ENCODE peak calls at places on chromosomes 2 and 18, in seven cellular contexts. W, S, M, Y, Z, H and L are unnamed samples.
A peak's percentile ranks its signal among the peaks of the same experiment; 100 is the strongest.

GRCh38 chr2:26018184-26018716 is 15.6 kb upstream of the RAB10 start:
- DNase-seq in W (no peak), S (peak; percentile 36), M (peak; percentile 24), Y (peak; percentile 11), Z (peak; percentile 57), H (peak; percentile 96), L (peak; percentile 52)

GRCh38 chr2:154952346-154953010 is 254.0 kb downstream of the KCNJ3 start:
- DNase-seq in W (no peak), S (no peak), M (peak; percentile 21), Y (no peak), Z (no peak), H (no peak), L (no peak)

GRCh38 chr2:21422050-21422449 is 298.3 kb downstream of the TDRD15 start:
- DNase-seq in W (no peak), S (no peak), M (peak; percentile 67), Y (no peak), Z (peak; percentile 37), H (no peak), L (no peak)

GRCh38 chr2:8282858-8283252 is 399.0 kb upstream of the ID2 start:
- DNase-seq in W (no peak), S (no peak), M (no peak), Y (no peak), Z (no peak), H (no peak), L (no peak)

GRCh38 chr18:24530630-24531111 is 70.2 kb downstream of the HRH4 start:
- DNase-seq in W (no peak), S (no peak), M (no peak), Y (no peak), Z (peak; percentile 23), H (peak; percentile 78), L (no peak)

GRCh38 chr2:235381261-235381912 is 112.5 kb upstream of the AGAP1 start:
- DNase-seq in W (no peak), S (no peak), M (no peak), Y (no peak), Z (no peak), H (peak; percentile 72), L (no peak)

GRCh38 chr2:85718885-85719487 is 24.8 kb downstream of the GNLY start:
- DNase-seq in W (no peak), S (no peak), M (no peak), Y (no peak), Z (no peak), H (no peak), L (no peak)

GRCh38 chr2:127683766-127684165 is 8.4 kb upstream of the LIMS2 start:
- DNase-seq in W (no peak), S (no peak), M (no peak), Y (no peak), Z (no peak), H (no peak), L (no peak)

GRCh38 chr2:120275617-120276400 is 23.2 kb downstream of the RALB start:
- DNase-seq in W (no peak), S (no peak), M (no peak), Y (no peak), Z (no peak), H (no peak), L (no peak)

GRCh38 chr2:207763308-207763707 is 6.4 kb downstream of the FZD5 start:
- DNase-seq in W (no peak), S (no peak), M (no peak), Y (no peak), Z (no peak), H (no peak), L (no peak)

GRCh38 chr18:36757081-36757480 is 71.7 kb downstream of the TPGS2 start:
- DNase-seq in W (no peak), S (peak; percentile 53), M (peak; percentile 58), Y (no peak), Z (no peak), H (peak; percentile 87), L (peak; percentile 49)

GRCh38 chr18:8380926-8381325 is 228.3 kb upstream of the RAB12 start:
- DNase-seq in W (no peak), S (no peak), M (no peak), Y (no peak), Z (no peak), H (peak; percentile 14), L (no peak)

GRCh38 chr18:59902180-59902992 is 2.6 kb downstream of the PMAIP1 start:
- DNase-seq in W (no peak), S (no peak), M (no peak), Y (no peak), Z (peak; percentile 63), H (peak; percentile 80), L (no peak)

GRCh38 chr2:52956766-52957165 is 810.8 kb upstream of the CHAC2 start:
- DNase-seq in W (no peak), S (peak; percentile 17), M (no peak), Y (no peak), Z (no peak), H (no peak), L (no peak)

GRCh38 chr18:3649559-3650426 is 199.8 kb downstream of the TGIF1 start:
- DNase-seq in W (no peak), S (no peak), M (peak; percentile 73), Y (no peak), Z (no peak), H (peak; percentile 73), L (peak; percentile 18)

GRCh38 chr2:226607379-226607778 is 192.2 kb downstream of the IRS1 start:
- DNase-seq in W (no peak), S (no peak), M (no peak), Y (no peak), Z (no peak), H (peak; percentile 88), L (no peak)

GRCh38 chr18:13461488-13461887 is 242.9 kb downstream of the LDLRAD4 start:
- DNase-seq in W (no peak), S (no peak), M (no peak), Y (no peak), Z (no peak), H (no peak), L (no peak)

GRCh38 chr2:73260338-73260984 is 23.8 kb downstream of the FBXO41 start:
- DNase-seq in W (no peak), S (peak; percentile 77), M (peak; percentile 75), Y (no peak), Z (peak; percentile 25), H (peak; percentile 63), L (no peak)

GRCh38 chr2:58204195-58204959 is 36.7 kb downstream of the FANCL start:
- DNase-seq in W (no peak), S (no peak), M (no peak), Y (no peak), Z (no peak), H (no peak), L (no peak)

GRCh38 chr2:218255441-218255840 is 5.4 kb upstream of the GPBAR1 start:
- DNase-seq in W (no peak), S (no peak), M (no peak), Y (no peak), Z (no peak), H (peak; percentile 81), L (no peak)

GRCh38 chr2:112709703-112710102 is 11.1 kb upstream of the NT5DC4 start:
- DNase-seq in W (no peak), S (no peak), M (no peak), Y (no peak), Z (no peak), H (no peak), L (no peak)

GRCh38 chr2:231708773-231709635 is 679 bp downstream of the PTMA start:
- DNase-seq in W (peak; percentile 41), S (no peak), M (peak; percentile 48), Y (peak; percentile 51), Z (peak; percentile 46), H (peak; percentile 83), L (no peak)

GRCh38 chr2:152585830-152586484 is 131.3 kb downstream of the PRPF40A start:
- DNase-seq in W (no peak), S (peak; percentile 52), M (no peak), Y (no peak), Z (no peak), H (peak; percentile 95), L (peak; percentile 93)

GRCh38 chr2:18977409-18977808 is 381.0 kb downstream of the OSR1 start:
- DNase-seq in W (no peak), S (no peak), M (no peak), Y (no peak), Z (no peak), H (no peak), L (no peak)

GRCh38 chr18:22314406-22314805 is 103.3 kb downstream of the CTAGE1 start:
- DNase-seq in W (no peak), S (no peak), M (no peak), Y (no peak), Z (no peak), H (peak; percentile 96), L (peak; percentile 49)

GRCh38 chr2:132701810-132702209 is 31.8 kb upstream of the LYPD1 start:
- DNase-seq in W (no peak), S (no peak), M (no peak), Y (no peak), Z (no peak), H (peak; percentile 67), L (no peak)

GRCh38 chr2:135820003-135820618 is 16.9 kb downstream of the LCT start:
- DNase-seq in W (no peak), S (peak; percentile 74), M (no peak), Y (peak; percentile 79), Z (peak; percentile 94), H (peak; percentile 63), L (no peak)